ENCODE peak calls at places on chromosomes 6 and 20, in ten cellular contexts. One of them, this sample, is unnamed.

GRCh38 chr6:5525209-5525608 is 263.9 kb downstream of the FARS2 start:
- DNase-seq in heart right ventricle: no peak
- DNase-seq in uterus: no peak
- DNase-seq in body of pancreas: no peak
- DNase-seq in IMR-90: peak; percentile 40
- DNase-seq in tibial nerve: no peak
- DNase-seq in DND-41: no peak
- DNase-seq in SK-N-SH: no peak
- DNase-seq in hepatocyte: peak; percentile 19
- DNase-seq in left lung: no peak
- DNase-seq in this sample: no peak

GRCh38 chr6:108651781-108652227 is 91.1 kb downstream of the FOXO3 start:
- DNase-seq in heart right ventricle: no peak
- DNase-seq in uterus: peak; percentile 74
- DNase-seq in body of pancreas: peak; percentile 58
- DNase-seq in IMR-90: peak; percentile 92
- DNase-seq in tibial nerve: no peak
- DNase-seq in DND-41: no peak
- DNase-seq in SK-N-SH: no peak
- DNase-seq in hepatocyte: no peak
- DNase-seq in left lung: no peak
- DNase-seq in this sample: no peak

GRCh38 chr6:122984393-122984792 is 11.6 kb upstream of the CLVS2 start:
- DNase-seq in heart right ventricle: no peak
- DNase-seq in uterus: no peak
- DNase-seq in body of pancreas: no peak
- DNase-seq in IMR-90: no peak
- DNase-seq in tibial nerve: no peak
- DNase-seq in DND-41: peak; percentile 73
- DNase-seq in SK-N-SH: no peak
- DNase-seq in hepatocyte: no peak
- DNase-seq in left lung: no peak
- DNase-seq in this sample: no peak

GRCh38 chr20:62370115-62370806 is 3.1 kb upstream of the LAMA5 start:
- DNase-seq in heart right ventricle: peak; percentile 73
- DNase-seq in uterus: no peak
- DNase-seq in body of pancreas: no peak
- DNase-seq in IMR-90: peak; percentile 79
- DNase-seq in tibial nerve: peak; percentile 53
- DNase-seq in DND-41: no peak
- DNase-seq in SK-N-SH: no peak
- DNase-seq in hepatocyte: peak; percentile 48
- DNase-seq in left lung: no peak
- DNase-seq in this sample: peak; percentile 49

GRCh38 chr6:163998496-163998895 is 584.0 kb downstream of the QKI start:
- DNase-seq in heart right ventricle: no peak
- DNase-seq in uterus: no peak
- DNase-seq in body of pancreas: no peak
- DNase-seq in IMR-90: no peak
- DNase-seq in tibial nerve: no peak
- DNase-seq in DND-41: no peak
- DNase-seq in SK-N-SH: no peak
- DNase-seq in hepatocyte: no peak
- DNase-seq in left lung: no peak
- DNase-seq in this sample: no peak

GRCh38 chr6:142361765-142362540 is 60.1 kb downstream of the ADGRG6 start:
- DNase-seq in heart right ventricle: no peak
- DNase-seq in uterus: no peak
- DNase-seq in body of pancreas: no peak
- DNase-seq in IMR-90: peak; percentile 96
- DNase-seq in tibial nerve: no peak
- DNase-seq in DND-41: no peak
- DNase-seq in SK-N-SH: no peak
- DNase-seq in hepatocyte: peak; percentile 60
- DNase-seq in left lung: no peak
- DNase-seq in this sample: no peak

GRCh38 chr6:24117016-24117415 is 9.0 kb upstream of the NRSN1 start:
- DNase-seq in heart right ventricle: no peak
- DNase-seq in uterus: no peak
- DNase-seq in body of pancreas: no peak
- DNase-seq in IMR-90: no peak
- DNase-seq in tibial nerve: no peak
- DNase-seq in DND-41: no peak
- DNase-seq in SK-N-SH: no peak
- DNase-seq in hepatocyte: no peak
- DNase-seq in left lung: no peak
- DNase-seq in this sample: no peak

GRCh38 chr6:106825156-106825555 is 149.4 kb downstream of the CD24 start:
- DNase-seq in heart right ventricle: no peak
- DNase-seq in uterus: no peak
- DNase-seq in body of pancreas: no peak
- DNase-seq in IMR-90: no peak
- DNase-seq in tibial nerve: no peak
- DNase-seq in DND-41: no peak
- DNase-seq in SK-N-SH: no peak
- DNase-seq in hepatocyte: no peak
- DNase-seq in left lung: no peak
- DNase-seq in this sample: no peak

GRCh38 chr6:149077208-149077607 is 240.3 kb upstream of the TAB2 start:
- DNase-seq in heart right ventricle: no peak
- DNase-seq in uterus: no peak
- DNase-seq in body of pancreas: no peak
- DNase-seq in IMR-90: peak; percentile 92
- DNase-seq in tibial nerve: no peak
- DNase-seq in DND-41: no peak
- DNase-seq in SK-N-SH: no peak
- DNase-seq in hepatocyte: no peak
- DNase-seq in left lung: no peak
- DNase-seq in this sample: no peak

GRCh38 chr20:34849778-34850177 is 22.9 kb downstream of the GGT7 start:
- DNase-seq in heart right ventricle: no peak
- DNase-seq in uterus: no peak
- DNase-seq in body of pancreas: no peak
- DNase-seq in IMR-90: no peak
- DNase-seq in tibial nerve: no peak
- DNase-seq in DND-41: no peak
- DNase-seq in SK-N-SH: no peak
- DNase-seq in hepatocyte: no peak
- DNase-seq in left lung: peak; percentile 74
- DNase-seq in this sample: no peak
- H3K4me1 ChIP-seq in heart right ventricle: no peaks in the 10 kb centered on the region
- H3K4me1 ChIP-seq in uterus: no peaks in the 10 kb centered on the region
- H3K4me1 ChIP-seq in body of pancreas: no peaks in the 10 kb centered on the region
- H3K4me1 ChIP-seq in IMR-90: no peaks in the 10 kb centered on the region
- H3K4me1 ChIP-seq in tibial nerve: no peaks in the 10 kb centered on the region
- H3K4me1 ChIP-seq in DND-41: no peaks in the 10 kb centered on the region
- H3K4me1 ChIP-seq in SK-N-SH: no peaks in the 10 kb centered on the region
- H3K4me1 ChIP-seq in hepatocyte: no peaks in the 10 kb centered on the region
- H3K4me1 ChIP-seq in left lung: no peaks in the 10 kb centered on the region
- H3K4me1 ChIP-seq in this sample: no peaks in the 10 kb centered on the region

DNA sequence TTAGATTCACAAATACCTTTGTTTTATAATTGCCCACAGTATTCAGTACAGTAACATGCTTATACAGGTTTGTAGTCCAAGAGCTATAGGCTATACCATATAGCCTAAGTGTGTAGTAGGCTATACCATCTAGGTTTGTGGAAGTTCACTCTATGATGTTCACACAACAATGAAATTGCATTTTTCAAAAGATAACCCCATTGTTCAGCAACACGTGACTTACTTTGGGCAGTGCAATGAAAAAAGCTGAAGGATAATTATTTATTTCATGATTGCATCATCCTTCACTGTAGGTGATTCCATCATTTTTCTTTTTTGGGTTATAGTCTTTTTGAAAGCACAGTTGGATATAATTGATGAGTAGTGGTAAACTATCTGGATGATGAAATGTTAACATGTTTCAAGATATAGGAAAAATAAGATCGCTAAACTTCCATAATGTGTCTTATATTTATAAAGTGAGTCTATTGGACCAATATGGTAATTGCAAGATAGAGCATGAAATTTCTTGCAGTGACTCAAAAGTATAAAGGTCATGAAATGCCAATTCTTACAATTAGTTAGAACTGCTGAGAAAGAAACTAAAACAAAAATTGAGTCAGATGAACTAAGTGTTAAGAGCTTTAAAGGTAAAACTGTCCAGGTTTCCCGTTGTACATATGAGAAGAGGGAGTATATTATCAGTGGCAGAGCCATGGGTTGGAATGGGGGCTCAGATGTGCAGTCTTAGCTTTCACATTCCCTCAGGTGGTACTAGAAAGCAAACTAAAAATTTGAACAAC is 164.4 kb downstream of the ZFAND3 start:
- DNase-seq in heart right ventricle: no peak
- DNase-seq in uterus: no peak
- DNase-seq in body of pancreas: no peak
- DNase-seq in IMR-90: no peak
- DNase-seq in tibial nerve: no peak
- DNase-seq in DND-41: no peak
- DNase-seq in SK-N-SH: no peak
- DNase-seq in hepatocyte: no peak
- DNase-seq in left lung: no peak
- DNase-seq in this sample: no peak
- TF ChIP-seq CTCF in heart right ventricle: no peak
- TF ChIP-seq CTCF in uterus: no peak
- TF ChIP-seq CTCF in body of pancreas: no peak
- TF ChIP-seq CTCF in IMR-90: no peak
- TF ChIP-seq CTCF in tibial nerve: no peak
- TF ChIP-seq CTCF in DND-41: no peak
- TF ChIP-seq CTCF in SK-N-SH: no peak
- TF ChIP-seq CTCF in hepatocyte: no peak
- TF ChIP-seq CTCF in left lung: no peak
- TF ChIP-seq CTCF in this sample: no peak

GRCh38 chr6:35469711-35470662 is 1.8 kb downstream of the RPL10A start:
- DNase-seq in heart right ventricle: no peak
- DNase-seq in uterus: peak; percentile 63
- DNase-seq in body of pancreas: no peak
- DNase-seq in IMR-90: no peak
- DNase-seq in tibial nerve: no peak
- DNase-seq in DND-41: no peak
- DNase-seq in SK-N-SH: peak; percentile 60
- DNase-seq in hepatocyte: no peak
- DNase-seq in left lung: no peak
- DNase-seq in this sample: peak; percentile 39
- H3K27ac ChIP-seq in heart right ventricle: no peak overlapping the region
- H3K27ac ChIP-seq in uterus: peak overlapping the region; percentile 93
- H3K27ac ChIP-seq in body of pancreas: peak overlapping the region; percentile 16
- H3K27ac ChIP-seq in IMR-90: peak overlapping the region; percentile 79
- H3K27ac ChIP-seq in tibial nerve: peak overlapping the region; percentile 90
- H3K27ac ChIP-seq in DND-41: peak overlapping the region; percentile 87
- H3K27ac ChIP-seq in SK-N-SH: peak overlapping the region; percentile 85
- H3K27ac ChIP-seq in hepatocyte: peak overlapping the region; percentile 98
- H3K27ac ChIP-seq in left lung: peak overlapping the region; percentile 87
- H3K27ac ChIP-seq in this sample: no peak overlapping the region

GRCh38 chr20:2207770-2208097 is 88.1 kb upstream of the TGM3 start:
- DNase-seq in heart right ventricle: no peak
- DNase-seq in uterus: no peak
- DNase-seq in body of pancreas: no peak
- DNase-seq in IMR-90: no peak
- DNase-seq in tibial nerve: no peak
- DNase-seq in DND-41: no peak
- DNase-seq in SK-N-SH: no peak
- DNase-seq in hepatocyte: no peak
- DNase-seq in left lung: no peak
- DNase-seq in this sample: no peak
- H3K4me1 ChIP-seq in heart right ventricle: peaks cover 15% of the 10 kb centered on the region
- H3K4me1 ChIP-seq in uterus: no peaks in the 10 kb centered on the region
- H3K4me1 ChIP-seq in body of pancreas: peaks cover 15% of the 10 kb centered on the region
- H3K4me1 ChIP-seq in IMR-90: no peaks in the 10 kb centered on the region
- H3K4me1 ChIP-seq in tibial nerve: no peaks in the 10 kb centered on the region
- H3K4me1 ChIP-seq in DND-41: no peaks in the 10 kb centered on the region
- H3K4me1 ChIP-seq in SK-N-SH: no peaks in the 10 kb centered on the region
- H3K4me1 ChIP-seq in hepatocyte: no peaks in the 10 kb centered on the region
- H3K4me1 ChIP-seq in left lung: no peaks in the 10 kb centered on the region
- H3K4me1 ChIP-seq in this sample: peaks cover 9% of the 10 kb centered on the region

This sample was measured in stomach.